ENCODE peak calls at places on chromosomes 2 and 18, in seven cellular contexts. U is iPS-NIHi11; D is stimulated activated CD8-positive, alpha-beta memory T cell treated with anti-CD3 and anti-CD28 coated beads, Interleukin-15, amount 100 ng/mL, for 48 hours; B is activated naive CD4-positive, alpha-beta T cell treated with anti-CD3 and anti-CD28 coated beads, Interleukin-2, amount 10 ng/mL, durations not matched to agents 7 days and 5 days; K is GM04504; L is GM04503; T is NCI-H748 treated with DMSO at 0.1 percent for 48 hours. S is an unnamed sample.

GRCh38 chr2:238857929-238858328 is 10.0 kb downstream of the TWIST2 start:
- DNase-seq in U (no peak), D (no peak), B (no peak), K (no peak), L (no peak), T (no peak), S (no peak)

GRCh38 chr18:55405655-55406373 is 182.2 kb downstream of the TCF4 start:
- DNase-seq in U (no peak), D (no peak), B (no peak), K (no peak), L (peak), T (peak), S (peak)

GRCh38 chr2:65452150-65452895 is 19.9 kb upstream of the SPRED2 start:
- DNase-seq in U (no peak), D (no peak), B (no peak), K (no peak), L (no peak), T (no peak), S (no peak)

GRCh38 chr2:152336854-152337510 is 2.0 kb downstream of the FMNL2 start:
- DNase-seq in U (no peak), D (no peak), B (no peak), K (no peak), L (no peak), T (no peak), S (peak)

GRCh38 chr2:60508307-60508706 is 45.1 kb downstream of the BCL11A start:
- DNase-seq in U (no peak), D (no peak), B (no peak), K (no peak), L (no peak), T (no peak), S (no peak)

GRCh38 chr18:23819005-23819404 is 129.8 kb downstream of the LAMA3 start:
- DNase-seq in U (no peak), D (no peak), B (no peak), K (no peak), L (no peak), T (no peak), S (no peak)

GRCh38 chr2:177602611-177603164 is 210.1 kb downstream of the AGPS start:
- DNase-seq in U (peak), D (no peak), B (no peak), K (no peak), L (no peak), T (no peak), S (no peak)

GRCh38 chr2:233448220-233448559 is 93.9 kb downstream of the DGKD start:
- DNase-seq in U (peak), D (no peak), B (peak), K (no peak), L (no peak), T (no peak), S (peak)

GRCh38 chr2:45816273-45816672 is 164.8 kb downstream of the PRKCE start:
- DNase-seq in U (no peak), D (no peak), B (no peak), K (no peak), L (no peak), T (no peak), S (no peak)

GRCh38 chr2:48888096-48888495 is 132.6 kb upstream of the LHCGR start:
- DNase-seq in U (peak), D (no peak), B (no peak), K (no peak), L (no peak), T (no peak), S (no peak)

GRCh38 chr18:77081387-77081773 is 51.2 kb downstream of the MBP start:
- DNase-seq in U (no peak), D (no peak), B (no peak), K (no peak), L (no peak), T (no peak), S (no peak)

GRCh38 chr2:10414000-10414451 is 34.1 kb downstream of the ODC1 start:
- DNase-seq in U (no peak), D (no peak), B (no peak), K (no peak), L (no peak), T (no peak), S (no peak)

GRCh38 chr2:236121546-236121945 is 46.6 kb downstream of the GBX2 start:
- DNase-seq in U (no peak), D (no peak), B (no peak), K (no peak), L (no peak), T (no peak), S (no peak)

GRCh38 chr2:158586491-158586890 is 129.7 kb downstream of the PKP4 start:
- DNase-seq in U (no peak), D (no peak), B (no peak), K (peak), L (peak), T (no peak), S (no peak)

GRCh38 chr2:28695245-28695647 is 56.4 kb upstream of the PPP1CB start:
- DNase-seq in U (no peak), D (no peak), B (no peak), K (no peak), L (no peak), T (no peak), S (peak)